ENCODE peak calls at places on chromosome 7, in six cellular contexts. One of them, this sample, is unnamed.

GRCh38 chr7:157552295-157552993 is 215.6 kb downstream of the DNAJB6 start:
- DNase-seq in NCI-H1092: no peak
- DNase-seq in coronary artery: no peak
- DNase-seq in iris pigment epithelial cell: no peak
- DNase-seq in astrocyte of the spinal cord: no peak
- DNase-seq in kidney epithelial cell: no peak
- DNase-seq in this sample: no peak

GRCh38 chr7:45677311-45677900 is 103.2 kb downstream of the ADCY1 start:
- DNase-seq in NCI-H1092: no peak
- DNase-seq in coronary artery: peak; percentile 31
- DNase-seq in iris pigment epithelial cell: no peak
- DNase-seq in astrocyte of the spinal cord: no peak
- DNase-seq in kidney epithelial cell: no peak
- DNase-seq in this sample: no peak

GRCh38 chr7:55476071-55476803 is 96.1 kb downstream of the VOPP1 start:
- DNase-seq in NCI-H1092: no peak
- DNase-seq in coronary artery: peak; percentile 61
- DNase-seq in iris pigment epithelial cell: peak; percentile 44
- DNase-seq in astrocyte of the spinal cord: peak; percentile 95
- DNase-seq in kidney epithelial cell: no peak
- DNase-seq in this sample: peak; percentile 30

GRCh38 chr7:14305233-14305866 is 315.9 kb upstream of the ETV1 start:
- DNase-seq in NCI-H1092: no peak
- DNase-seq in coronary artery: no peak
- DNase-seq in iris pigment epithelial cell: no peak
- DNase-seq in astrocyte of the spinal cord: no peak
- DNase-seq in kidney epithelial cell: no peak
- DNase-seq in this sample: no peak

GRCh38 chr7:102125127-102125561 is 161.5 kb upstream of the SH2B2 start:
- DNase-seq in NCI-H1092: no peak
- DNase-seq in coronary artery: peak; percentile 92
- DNase-seq in iris pigment epithelial cell: peak; percentile 95
- DNase-seq in astrocyte of the spinal cord: peak; percentile 81
- DNase-seq in kidney epithelial cell: peak; percentile 75
- DNase-seq in this sample: peak; percentile 88

GRCh38 chr7:98294326-98294725 is 12.8 kb downstream of the BRI3 start:
- DNase-seq in NCI-H1092: no peak
- DNase-seq in coronary artery: no peak
- DNase-seq in iris pigment epithelial cell: no peak
- DNase-seq in astrocyte of the spinal cord: no peak
- DNase-seq in kidney epithelial cell: no peak
- DNase-seq in this sample: no peak

GRCh38 chr7:87328281-87328680 is 17.2 kb upstream of the CROT start:
- DNase-seq in NCI-H1092: no peak
- DNase-seq in coronary artery: no peak
- DNase-seq in iris pigment epithelial cell: peak; percentile 32
- DNase-seq in astrocyte of the spinal cord: peak; percentile 39
- DNase-seq in kidney epithelial cell: no peak
- DNase-seq in this sample: no peak

GRCh38 chr7:138089080-138089901 is 13.0 kb downstream of the AKR1D1 start:
- DNase-seq in NCI-H1092: no peak
- DNase-seq in coronary artery: no peak
- DNase-seq in iris pigment epithelial cell: peak; percentile 47
- DNase-seq in astrocyte of the spinal cord: peak; percentile 12
- DNase-seq in kidney epithelial cell: no peak
- DNase-seq in this sample: no peak

GRCh38 chr7:23539494-23539907 is 7.7 kb upstream of the TRA2A start:
- DNase-seq in NCI-H1092: no peak
- DNase-seq in coronary artery: no peak
- DNase-seq in iris pigment epithelial cell: no peak
- DNase-seq in astrocyte of the spinal cord: no peak
- DNase-seq in kidney epithelial cell: no peak
- DNase-seq in this sample: no peak

GRCh38 chr7:46600340-46600739 is 679.3 kb upstream of the IGFBP3 start:
- DNase-seq in NCI-H1092: no peak
- DNase-seq in coronary artery: peak; percentile 76
- DNase-seq in iris pigment epithelial cell: peak; percentile 62
- DNase-seq in astrocyte of the spinal cord: no peak
- DNase-seq in kidney epithelial cell: no peak
- DNase-seq in this sample: no peak

GRCh38 chr7:97555845-97556431 is 175.9 kb upstream of the TAC1 start:
- DNase-seq in NCI-H1092: peak; percentile 89
- DNase-seq in coronary artery: no peak
- DNase-seq in iris pigment epithelial cell: peak; percentile 1
- DNase-seq in astrocyte of the spinal cord: no peak
- DNase-seq in kidney epithelial cell: no peak
- DNase-seq in this sample: no peak

GRCh38 chr7:25029075-25029474 is 49.1 kb upstream of the OSBPL3 start:
- DNase-seq in NCI-H1092: no peak
- DNase-seq in coronary artery: no peak
- DNase-seq in iris pigment epithelial cell: no peak
- DNase-seq in astrocyte of the spinal cord: no peak
- DNase-seq in kidney epithelial cell: no peak
- DNase-seq in this sample: no peak

GRCh38 chr7:157780721-157781120 is 443.9 kb downstream of the DNAJB6 start:
- DNase-seq in NCI-H1092: no peak
- DNase-seq in coronary artery: no peak
- DNase-seq in iris pigment epithelial cell: no peak
- DNase-seq in astrocyte of the spinal cord: no peak
- DNase-seq in kidney epithelial cell: no peak
- DNase-seq in this sample: peak; percentile 37

GRCh38 chr7:116499168-116500070 is at the start of gene CAV2:
- DNase-seq in NCI-H1092: no peak
- DNase-seq in coronary artery: peak; percentile 89
- DNase-seq in iris pigment epithelial cell: peak; percentile 62
- DNase-seq in astrocyte of the spinal cord: peak; percentile 50
- DNase-seq in kidney epithelial cell: no peak
- DNase-seq in this sample: peak; percentile 93

GRCh38 chr7:52018680-52019054 is 702.1 kb upstream of the COBL start:
- DNase-seq in NCI-H1092: no peak
- DNase-seq in coronary artery: no peak
- DNase-seq in iris pigment epithelial cell: no peak
- DNase-seq in astrocyte of the spinal cord: no peak
- DNase-seq in kidney epithelial cell: no peak
- DNase-seq in this sample: no peak

GRCh38 chr7:17928055-17928454 is 12.2 kb downstream of the SNX13 start:
- DNase-seq in NCI-H1092: no peak
- DNase-seq in coronary artery: no peak
- DNase-seq in iris pigment epithelial cell: no peak
- DNase-seq in astrocyte of the spinal cord: no peak
- DNase-seq in kidney epithelial cell: no peak
- DNase-seq in this sample: no peak

GRCh38 chr7:132783824-132784223 is 207.6 kb upstream of the PLXNA4 start:
- DNase-seq in NCI-H1092: peak; percentile 21
- DNase-seq in coronary artery: no peak
- DNase-seq in iris pigment epithelial cell: peak; percentile 92
- DNase-seq in astrocyte of the spinal cord: peak; percentile 92
- DNase-seq in kidney epithelial cell: peak; percentile 82
- DNase-seq in this sample: no peak

GRCh38 chr7:134827889-134828288 is 48.5 kb downstream of the CALD1 start:
- DNase-seq in NCI-H1092: no peak
- DNase-seq in coronary artery: no peak
- DNase-seq in iris pigment epithelial cell: peak; percentile 83
- DNase-seq in astrocyte of the spinal cord: peak; percentile 90
- DNase-seq in kidney epithelial cell: no peak
- DNase-seq in this sample: no peak

GRCh38 chr7:82141427-82141826 is 302.1 kb downstream of the CACNA2D1 start:
- DNase-seq in NCI-H1092: no peak
- DNase-seq in coronary artery: no peak
- DNase-seq in iris pigment epithelial cell: peak; percentile 85
- DNase-seq in astrocyte of the spinal cord: peak; percentile 10
- DNase-seq in kidney epithelial cell: no peak
- DNase-seq in this sample: no peak

GRCh38 chr7:22633286-22633953 is 93.6 kb upstream of the IL6 start:
- DNase-seq in NCI-H1092: no peak
- DNase-seq in coronary artery: no peak
- DNase-seq in iris pigment epithelial cell: no peak
- DNase-seq in astrocyte of the spinal cord: no peak
- DNase-seq in kidney epithelial cell: no peak
- DNase-seq in this sample: no peak

GRCh38 chr7:136728945-136729344 is 139.5 kb upstream of the CHRM2 start:
- DNase-seq in NCI-H1092: no peak
- DNase-seq in coronary artery: no peak
- DNase-seq in iris pigment epithelial cell: no peak
- DNase-seq in astrocyte of the spinal cord: no peak
- DNase-seq in kidney epithelial cell: no peak
- DNase-seq in this sample: no peak

GRCh38 chr7:123865517-123866117 is 20.6 kb downstream of the HYAL4 start:
- DNase-seq in NCI-H1092: peak; percentile 33
- DNase-seq in coronary artery: no peak
- DNase-seq in iris pigment epithelial cell: peak; percentile 75
- DNase-seq in astrocyte of the spinal cord: peak; percentile 76
- DNase-seq in kidney epithelial cell: peak; percentile 39
- DNase-seq in this sample: no peak